ENCODE peak calls at places on chromosomes 3 and 15, in seven cellular contexts. G is neural progenitor cell, K is hepatocyte, U is endothelial cell of umbilical vein, W is HepG2, H is neuronal stem cell, X is stomach. E is an unnamed sample.

GRCh38 chr3:146065573-146066006 is 95.4 kb downstream of the PLOD2 start:
- DNase-seq in G (peak), H (peak), K (peak), U (peak), X (no peak), W (peak), E (no peak)

GRCh38 chr3:149813367-149814281 is 609 bp downstream of the RNF13 start:
- DNase-seq in X (no peak), W (peak), K (peak), G (peak), H (peak), U (peak), E (no peak)

GRCh38 chr15:74378853-74379252 is 11.4 kb upstream of the CYP11A1 start:
- DNase-seq in U (peak), W (no peak), X (no peak), K (peak), G (no peak), H (no peak), E (no peak)

GRCh38 chr3:24237971-24238767 is 256.5 kb downstream of the THRB start:
- DNase-seq in H (peak), K (peak), U (peak), W (peak), G (peak), X (no peak), E (no peak)

GRCh38 chr3:24220859-24221657 is 273.6 kb downstream of the THRB start:
- DNase-seq in G (peak), K (peak), H (no peak), W (no peak), X (no peak), U (peak), E (no peak)

GRCh38 chr3:122189357-122189756 is 5.9 kb downstream of the CASR start:
- DNase-seq in X (no peak), U (no peak), G (no peak), H (no peak), K (no peak), W (no peak), E (no peak)

GRCh38 chr3:128385080-128385832 is 81.4 kb downstream of the DNAJB8 start:
- DNase-seq in K (peak), H (no peak), G (no peak), U (no peak), X (peak), W (peak), E (no peak)

GRCh38 chr3:44198265-44198956 is 43.3 kb upstream of the TOPAZ1 start:
- DNase-seq in U (peak), K (peak), G (peak), X (peak), H (peak), W (peak), E (peak)

GRCh38 chr3:8845641-8846040 is 76.2 kb upstream of the OXTR start:
- DNase-seq in U (no peak), W (no peak), G (no peak), H (no peak), X (no peak), K (no peak), E (no peak)

GRCh38 chr15:68183886-68184285 is 21.2 kb downstream of the CALML4 start:
- DNase-seq in G (no peak), X (no peak), W (no peak), K (no peak), H (no peak), U (no peak), E (no peak)

GRCh38 chr3:45642731-45643152 is 46.5 kb upstream of the SACM1L start:
- DNase-seq in G (peak), U (peak), W (no peak), X (no peak), K (no peak), H (no peak), E (no peak)

DNA sequence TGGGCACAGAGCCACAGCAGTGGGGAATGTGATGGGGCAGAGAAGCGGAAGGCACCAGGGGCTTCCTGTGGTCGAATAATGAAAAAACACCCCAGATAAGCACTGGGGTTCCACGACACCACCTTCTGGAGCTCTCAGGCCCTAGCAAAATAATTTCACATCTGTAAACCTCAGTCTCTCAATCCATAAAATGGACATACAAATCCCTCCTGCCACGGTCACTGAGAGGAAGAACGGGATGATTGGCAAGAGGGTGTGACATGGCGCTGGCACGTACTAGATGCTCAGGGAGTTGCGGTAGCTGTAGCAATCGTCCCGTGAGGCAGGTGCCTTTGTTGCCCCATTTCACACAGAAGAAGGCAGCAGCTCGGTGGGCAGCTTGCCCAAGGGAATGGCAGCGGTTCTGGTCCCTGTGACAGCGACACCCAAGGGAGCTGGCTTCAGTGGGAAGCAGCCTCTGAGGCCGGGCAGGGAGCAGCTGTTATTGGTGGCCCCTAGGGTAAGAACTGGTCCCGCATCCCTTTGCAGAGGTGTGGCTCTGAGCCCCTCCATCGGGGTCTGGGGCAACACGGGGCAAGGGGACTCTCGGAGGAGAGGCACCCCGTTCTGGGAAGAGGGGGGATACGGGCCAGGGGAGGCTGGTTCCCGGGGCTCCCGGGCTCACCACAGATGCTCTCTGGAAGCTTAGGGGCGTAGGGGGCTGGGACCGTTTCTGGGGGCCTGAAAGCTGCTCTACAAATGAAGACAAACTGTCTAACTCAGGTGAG is 114.0 kb upstream of the ALDH1A3 start:
- DNase-seq in X (no peak), U (no peak), W (no peak), K (no peak), G (no peak), H (no peak), E (no peak)
- H3K4me3 ChIP-seq in X (no peak), U (no peak), W (no peak), K (no peak), G (no peak), H (no peak), E (no peak)

GRCh38 chr3:120567370-120568197 is 28.6 kb upstream of the NDUFB4 start:
- DNase-seq in U (peak), H (no peak), K (peak), W (peak), G (peak), X (no peak), E (no peak)
- H3K4me3 ChIP-seq in U (no peak), H (peak), K (no peak), W (no peak), G (no peak), X (peak), E (peak)

GRCh38 chr15:61226313-61227250 is 2.5 kb downstream of the RORA start:
- DNase-seq in H (no peak), W (no peak), K (no peak), G (no peak), X (no peak), U (no peak), E (no peak)
- H3K4me3 ChIP-seq in H (peak), W (no peak), K (peak), G (peak), X (peak), U (peak), E (peak)

GRCh38 chr15:77012868-77013267 is 17.9 kb downstream of the PSTPIP1 start:
- DNase-seq in U (no peak), W (no peak), X (no peak), G (no peak), K (no peak), H (no peak), E (no peak)
- H3K4me3 ChIP-seq in U (no peak), W (no peak), X (no peak), G (no peak), K (no peak), H (no peak), E (no peak)

E was measured in esophagus squamous epithelium.